ENCODE peak calls at places on chromosomes 3 and 15, in ten cellular contexts. One of them, this sample, is unnamed.

GRCh38 chr3:89762360-89762759 is 654.9 kb downstream of the EPHA3 start:
- DNase-seq in breast epithelium: no peak
- DNase-seq in thyroid gland: no peak
- DNase-seq in IMR-90: no peak
- DNase-seq in activated B cell treated with CpG ODN at 0.5 μM for 24 hours: no peak
- DNase-seq in psoas muscle: no peak
- DNase-seq in A549: no peak
- DNase-seq in B cell: no peak
- DNase-seq in astrocyte: no peak
- DNase-seq in stomach: no peak
- DNase-seq in this sample: no peak

GRCh38 chr15:67097893-67098740 is 32.7 kb downstream of the SMAD3 start:
- DNase-seq in breast epithelium: peak
- DNase-seq in thyroid gland: peak
- DNase-seq in IMR-90: peak
- DNase-seq in activated B cell treated with CpG ODN at 0.5 μM for 24 hours: no peak
- DNase-seq in psoas muscle: peak
- DNase-seq in A549: no peak
- DNase-seq in B cell: peak
- DNase-seq in astrocyte: peak
- DNase-seq in stomach: peak
- DNase-seq in this sample: no peak

GRCh38 chr15:84773716-84774115 is 25.3 kb downstream of the ZNF592 start:
- DNase-seq in breast epithelium: no peak
- DNase-seq in thyroid gland: no peak
- DNase-seq in IMR-90: no peak
- DNase-seq in activated B cell treated with CpG ODN at 0.5 μM for 24 hours: no peak
- DNase-seq in psoas muscle: no peak
- DNase-seq in A549: no peak
- DNase-seq in B cell: peak
- DNase-seq in astrocyte: no peak
- DNase-seq in stomach: no peak
- DNase-seq in this sample: no peak

GRCh38 chr15:67574981-67575632 is 32.6 kb downstream of the MAP2K5 start:
- DNase-seq in breast epithelium: no peak
- DNase-seq in thyroid gland: no peak
- DNase-seq in IMR-90: no peak
- DNase-seq in activated B cell treated with CpG ODN at 0.5 μM for 24 hours: no peak
- DNase-seq in psoas muscle: no peak
- DNase-seq in A549: no peak
- DNase-seq in B cell: no peak
- DNase-seq in astrocyte: peak
- DNase-seq in stomach: no peak
- DNase-seq in this sample: no peak

GRCh38 chr3:23389686-23390085 is 186.6 kb downstream of the UBE2E2 start:
- DNase-seq in breast epithelium: no peak
- DNase-seq in thyroid gland: no peak
- DNase-seq in IMR-90: no peak
- DNase-seq in activated B cell treated with CpG ODN at 0.5 μM for 24 hours: no peak
- DNase-seq in psoas muscle: no peak
- DNase-seq in A549: no peak
- DNase-seq in B cell: peak
- DNase-seq in astrocyte: no peak
- DNase-seq in stomach: no peak
- DNase-seq in this sample: no peak

GRCh38 chr3:127036209-127037020 is 53.5 kb downstream of the PLXNA1 start:
- DNase-seq in breast epithelium: no peak
- DNase-seq in thyroid gland: no peak
- DNase-seq in IMR-90: no peak
- DNase-seq in activated B cell treated with CpG ODN at 0.5 μM for 24 hours: no peak
- DNase-seq in psoas muscle: peak
- DNase-seq in A549: no peak
- DNase-seq in B cell: no peak
- DNase-seq in astrocyte: no peak
- DNase-seq in stomach: peak
- DNase-seq in this sample: no peak

GRCh38 chr3:37183976-37184375 is 9.6 kb upstream of the LRRFIP2 start:
- DNase-seq in breast epithelium: peak
- DNase-seq in thyroid gland: peak
- DNase-seq in IMR-90: no peak
- DNase-seq in activated B cell treated with CpG ODN at 0.5 μM for 24 hours: no peak
- DNase-seq in psoas muscle: no peak
- DNase-seq in A549: no peak
- DNase-seq in B cell: no peak
- DNase-seq in astrocyte: peak
- DNase-seq in stomach: no peak
- DNase-seq in this sample: no peak

GRCh38 chr3:134374791-134375541 is 719 bp upstream of the AMOTL2 start:
- DNase-seq in breast epithelium: no peak
- DNase-seq in thyroid gland: peak
- DNase-seq in IMR-90: no peak
- DNase-seq in activated B cell treated with CpG ODN at 0.5 μM for 24 hours: no peak
- DNase-seq in psoas muscle: peak
- DNase-seq in A549: peak
- DNase-seq in B cell: no peak
- DNase-seq in astrocyte: no peak
- DNase-seq in stomach: peak
- DNase-seq in this sample: no peak

GRCh38 chr15:29135702-29136426 is 133.8 kb downstream of the NSMCE3 start:
- DNase-seq in breast epithelium: no peak
- DNase-seq in thyroid gland: no peak
- DNase-seq in IMR-90: no peak
- DNase-seq in activated B cell treated with CpG ODN at 0.5 μM for 24 hours: no peak
- DNase-seq in psoas muscle: no peak
- DNase-seq in A549: no peak
- DNase-seq in B cell: no peak
- DNase-seq in astrocyte: no peak
- DNase-seq in stomach: no peak
- DNase-seq in this sample: no peak

GRCh38 chr3:11651900-11652299 is 8.2 kb upstream of the VGLL4 start:
- DNase-seq in breast epithelium: no peak
- DNase-seq in thyroid gland: no peak
- DNase-seq in IMR-90: peak
- DNase-seq in activated B cell treated with CpG ODN at 0.5 μM for 24 hours: no peak
- DNase-seq in psoas muscle: no peak
- DNase-seq in A549: peak
- DNase-seq in B cell: peak
- DNase-seq in astrocyte: no peak
- DNase-seq in stomach: no peak
- DNase-seq in this sample: no peak

GRCh38 chr3:115710799-115711198 is 87.5 kb downstream of the GAP43 start:
- DNase-seq in breast epithelium: no peak
- DNase-seq in thyroid gland: no peak
- DNase-seq in IMR-90: peak
- DNase-seq in activated B cell treated with CpG ODN at 0.5 μM for 24 hours: no peak
- DNase-seq in psoas muscle: no peak
- DNase-seq in A549: no peak
- DNase-seq in B cell: no peak
- DNase-seq in astrocyte: peak
- DNase-seq in stomach: no peak
- DNase-seq in this sample: no peak

GRCh38 chr15:93515256-93516044 is 426.4 kb upstream of the RGMA start:
- DNase-seq in breast epithelium: no peak
- DNase-seq in thyroid gland: no peak
- DNase-seq in IMR-90: no peak
- DNase-seq in activated B cell treated with CpG ODN at 0.5 μM for 24 hours: no peak
- DNase-seq in psoas muscle: peak
- DNase-seq in A549: no peak
- DNase-seq in B cell: no peak
- DNase-seq in astrocyte: peak
- DNase-seq in stomach: no peak
- DNase-seq in this sample: no peak

DNA sequence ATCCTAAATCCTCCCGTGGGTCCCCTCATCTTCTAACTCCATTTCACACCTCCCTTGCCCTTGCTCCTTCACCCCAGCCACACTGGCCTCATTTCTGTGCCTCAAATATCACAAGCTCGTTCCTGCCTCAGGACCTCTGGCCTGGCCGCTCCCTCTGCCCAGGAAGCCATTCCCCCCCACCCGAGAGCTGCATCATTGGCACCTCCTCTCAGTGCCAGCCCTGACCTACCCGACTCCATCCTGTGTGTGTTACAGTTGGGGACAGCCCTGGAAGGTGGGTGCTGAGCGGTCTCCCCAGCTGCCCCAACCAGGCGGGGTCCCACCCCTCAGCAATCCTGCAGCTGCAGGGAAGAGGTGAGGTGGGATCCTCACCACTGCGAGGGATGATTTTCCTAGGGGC is 14.5 kb downstream of the PLXND1 start:
- DNase-seq in breast epithelium: no peak
- DNase-seq in thyroid gland: no peak
- DNase-seq in IMR-90: no peak
- DNase-seq in activated B cell treated with CpG ODN at 0.5 μM for 24 hours: no peak
- DNase-seq in psoas muscle: no peak
- DNase-seq in A549: no peak
- DNase-seq in B cell: no peak
- DNase-seq in astrocyte: no peak
- DNase-seq in stomach: no peak
- DNase-seq in this sample: no peak
- TF ChIP-seq CTCF in breast epithelium: no peak
- TF ChIP-seq CTCF in thyroid gland: no peak
- TF ChIP-seq CTCF in IMR-90: no peak
- TF ChIP-seq CTCF in activated B cell treated with CpG ODN at 0.5 μM for 24 hours: no peak
- TF ChIP-seq CTCF in psoas muscle: no peak
- TF ChIP-seq CTCF in A549: no peak
- TF ChIP-seq CTCF in B cell: no peak
- TF ChIP-seq CTCF in astrocyte: no peak
- TF ChIP-seq CTCF in stomach: no peak
- TF ChIP-seq CTCF in this sample: no peak

GRCh38 chr3:22241110-22241509 is 490.1 kb upstream of the ZNF385D start:
- DNase-seq in breast epithelium: no peak
- DNase-seq in thyroid gland: no peak
- DNase-seq in IMR-90: no peak
- DNase-seq in activated B cell treated with CpG ODN at 0.5 μM for 24 hours: no peak
- DNase-seq in psoas muscle: no peak
- DNase-seq in A549: no peak
- DNase-seq in B cell: no peak
- DNase-seq in astrocyte: no peak
- DNase-seq in stomach: no peak
- DNase-seq in this sample: no peak
- TF ChIP-seq CTCF in breast epithelium: no peak
- TF ChIP-seq CTCF in thyroid gland: no peak
- TF ChIP-seq CTCF in IMR-90: no peak
- TF ChIP-seq CTCF in activated B cell treated with CpG ODN at 0.5 μM for 24 hours: no peak
- TF ChIP-seq CTCF in psoas muscle: no peak
- TF ChIP-seq CTCF in A549: no peak
- TF ChIP-seq CTCF in B cell: no peak
- TF ChIP-seq CTCF in astrocyte: no peak
- TF ChIP-seq CTCF in stomach: no peak
- TF ChIP-seq CTCF in this sample: no peak

DNA sequence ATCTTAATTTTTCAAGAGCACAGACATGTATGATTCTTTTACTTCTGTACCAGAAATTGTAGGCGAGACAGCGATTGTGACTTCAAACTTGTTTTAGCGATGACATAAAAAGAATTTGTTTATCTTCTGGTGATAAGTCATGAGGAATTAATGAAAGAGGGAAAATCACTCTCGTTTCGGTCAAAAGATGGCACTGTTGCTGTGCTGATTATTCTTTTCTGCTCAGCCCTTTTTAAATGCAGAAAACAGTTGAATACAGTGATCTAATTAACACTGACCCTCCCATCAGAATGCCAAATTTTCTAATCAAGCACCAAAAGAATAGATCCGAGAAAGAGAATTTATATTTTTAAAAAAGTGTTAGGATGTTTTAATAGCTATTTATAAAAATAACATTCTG is 52.6 kb downstream of the NSUN3 start:
- DNase-seq in breast epithelium: no peak
- DNase-seq in thyroid gland: no peak
- DNase-seq in IMR-90: peak
- DNase-seq in activated B cell treated with CpG ODN at 0.5 μM for 24 hours: no peak
- DNase-seq in psoas muscle: no peak
- DNase-seq in A549: no peak
- DNase-seq in B cell: no peak
- DNase-seq in astrocyte: peak
- DNase-seq in stomach: no peak
- DNase-seq in this sample: no peak
- TF ChIP-seq CTCF in breast epithelium: no peak
- TF ChIP-seq CTCF in thyroid gland: no peak
- TF ChIP-seq CTCF in IMR-90: peak
- TF ChIP-seq CTCF in activated B cell treated with CpG ODN at 0.5 μM for 24 hours: no peak
- TF ChIP-seq CTCF in psoas muscle: no peak
- TF ChIP-seq CTCF in A549: peak
- TF ChIP-seq CTCF in B cell: no peak
- TF ChIP-seq CTCF in astrocyte: peak
- TF ChIP-seq CTCF in stomach: no peak
- TF ChIP-seq CTCF in this sample: peak

GRCh38 chr3:74267126-74267525 is 347.3 kb downstream of the CNTN3 start:
- DNase-seq in breast epithelium: no peak
- DNase-seq in thyroid gland: no peak
- DNase-seq in IMR-90: peak
- DNase-seq in activated B cell treated with CpG ODN at 0.5 μM for 24 hours: no peak
- DNase-seq in psoas muscle: no peak
- DNase-seq in A549: no peak
- DNase-seq in B cell: no peak
- DNase-seq in astrocyte: no peak
- DNase-seq in stomach: no peak
- DNase-seq in this sample: no peak

GRCh38 chr3:74271541-74271940 is 342.9 kb downstream of the CNTN3 start:
- DNase-seq in breast epithelium: no peak
- DNase-seq in thyroid gland: no peak
- DNase-seq in IMR-90: no peak
- DNase-seq in activated B cell treated with CpG ODN at 0.5 μM for 24 hours: no peak
- DNase-seq in psoas muscle: no peak
- DNase-seq in A549: no peak
- DNase-seq in B cell: no peak
- DNase-seq in astrocyte: no peak
- DNase-seq in stomach: no peak
- DNase-seq in this sample: no peak

GRCh38 chr3:74269689-74270088 is 344.8 kb downstream of the CNTN3 start:
- DNase-seq in breast epithelium: no peak
- DNase-seq in thyroid gland: no peak
- DNase-seq in IMR-90: no peak
- DNase-seq in activated B cell treated with CpG ODN at 0.5 μM for 24 hours: no peak
- DNase-seq in psoas muscle: no peak
- DNase-seq in A549: no peak
- DNase-seq in B cell: no peak
- DNase-seq in astrocyte: no peak
- DNase-seq in stomach: no peak
- DNase-seq in this sample: no peak

GRCh38 chr3:74268753-74269152 is 345.7 kb downstream of the CNTN3 start:
- DNase-seq in breast epithelium: no peak
- DNase-seq in thyroid gland: no peak
- DNase-seq in IMR-90: peak
- DNase-seq in activated B cell treated with CpG ODN at 0.5 μM for 24 hours: no peak
- DNase-seq in psoas muscle: no peak
- DNase-seq in A549: no peak
- DNase-seq in B cell: no peak
- DNase-seq in astrocyte: peak
- DNase-seq in stomach: no peak
- DNase-seq in this sample: no peak

DNA sequence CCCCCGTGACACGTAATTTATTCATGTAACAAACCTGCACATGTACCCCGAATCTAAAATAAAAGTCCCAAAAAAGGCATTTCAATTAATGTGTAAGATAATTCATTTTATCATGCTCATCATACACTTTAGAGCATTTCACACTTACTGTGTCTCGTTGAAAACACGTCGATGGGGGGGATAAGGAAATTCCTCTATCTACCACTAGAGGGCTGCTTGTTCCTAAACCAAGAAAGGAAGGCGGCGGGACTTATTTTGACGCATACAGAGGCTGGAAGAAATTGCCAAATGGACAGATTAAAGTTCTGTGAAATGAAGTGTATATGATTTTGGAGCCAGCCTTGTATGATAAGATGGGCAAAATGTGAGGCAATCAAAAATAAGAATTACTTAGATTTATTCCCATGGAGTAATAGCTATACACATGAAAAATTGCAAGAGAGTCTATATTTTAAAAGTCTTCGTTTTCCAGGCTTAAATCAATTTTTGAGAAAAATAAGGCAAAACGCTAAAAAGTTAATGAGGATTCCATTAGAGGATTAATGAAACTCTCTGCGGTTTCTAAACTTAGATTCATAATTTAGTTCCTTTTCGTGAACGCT is 346.8 kb downstream of the CNTN3 start:
- DNase-seq in breast epithelium: no peak
- DNase-seq in thyroid gland: peak
- DNase-seq in IMR-90: peak
- DNase-seq in activated B cell treated with CpG ODN at 0.5 μM for 24 hours: no peak
- DNase-seq in psoas muscle: no peak
- DNase-seq in A549: peak
- DNase-seq in B cell: peak
- DNase-seq in astrocyte: peak
- DNase-seq in stomach: no peak
- DNase-seq in this sample: no peak
- TF ChIP-seq CTCF in breast epithelium: peak
- TF ChIP-seq CTCF in thyroid gland: peak
- TF ChIP-seq CTCF in IMR-90: peak
- TF ChIP-seq CTCF in activated B cell treated with CpG ODN at 0.5 μM for 24 hours: no peak
- TF ChIP-seq CTCF in psoas muscle: peak
- TF ChIP-seq CTCF in A549: peak
- TF ChIP-seq CTCF in B cell: peak
- TF ChIP-seq CTCF in astrocyte: peak
- TF ChIP-seq CTCF in stomach: peak
- TF ChIP-seq CTCF in this sample: peak